ENCODE peak calls at places on chromosomes 5 and 9, in six cellular contexts. One of them, this sample, is unnamed.

GRCh38 chr9:100307061-100307460 is 45.7 kb downstream of the TEX10 start:
- DNase-seq in A549: no peak
- DNase-seq in sigmoid colon: no peak
- DNase-seq in transverse colon: no peak
- DNase-seq in suprapubic skin: no peak
- DNase-seq in stomach: no peak
- DNase-seq in this sample: no peak

GRCh38 chr5:29039994-29040393 is 2001.6 kb upstream of the CDH9 start:
- DNase-seq in sigmoid colon: no peak
- DNase-seq in transverse colon: no peak
- DNase-seq in suprapubic skin: no peak
- DNase-seq in stomach: no peak
- DNase-seq in A549: no peak
- DNase-seq in this sample: no peak

GRCh38 chr9:34990908-34991832 is 1.6 kb downstream of the DNAJB5 start:
- DNase-seq in suprapubic skin: peak; percentile 62
- DNase-seq in A549: no peak
- DNase-seq in stomach: no peak
- DNase-seq in transverse colon: no peak
- DNase-seq in sigmoid colon: no peak
- DNase-seq in this sample: no peak

GRCh38 chr5:56183507-56183906 is 49.6 kb downstream of the ANKRD55 start:
- DNase-seq in transverse colon: no peak
- DNase-seq in stomach: no peak
- DNase-seq in A549: peak; percentile 66
- DNase-seq in sigmoid colon: no peak
- DNase-seq in suprapubic skin: no peak
- DNase-seq in this sample: no peak

GRCh38 chr5:5666076-5666365 is 243.5 kb downstream of the ICE1 start:
- DNase-seq in transverse colon: no peak
- DNase-seq in sigmoid colon: no peak
- DNase-seq in suprapubic skin: no peak
- DNase-seq in A549: no peak
- DNase-seq in stomach: no peak
- DNase-seq in this sample: no peak

GRCh38 chr9:110330484-110331115 is 7.1 kb downstream of the TXNDC8 start:
- DNase-seq in stomach: no peak
- DNase-seq in transverse colon: no peak
- DNase-seq in A549: no peak
- DNase-seq in sigmoid colon: no peak
- DNase-seq in suprapubic skin: no peak
- DNase-seq in this sample: no peak

GRCh38 chr5:140295414-140295813 is 7.5 kb downstream of the PFDN1 start:
- DNase-seq in suprapubic skin: no peak
- DNase-seq in transverse colon: peak; percentile 27
- DNase-seq in A549: peak; percentile 61
- DNase-seq in sigmoid colon: peak; percentile 77
- DNase-seq in stomach: peak; percentile 37
- DNase-seq in this sample: peak; percentile 70

GRCh38 chr9:132792547-132792946 is 85.5 kb downstream of the AK8 start:
- DNase-seq in stomach: no peak
- DNase-seq in suprapubic skin: peak; percentile 69
- DNase-seq in transverse colon: no peak
- DNase-seq in A549: no peak
- DNase-seq in sigmoid colon: peak; percentile 37
- DNase-seq in this sample: no peak

GRCh38 chr5:60036539-60036938 is 143.0 kb upstream of the PDE4D start:
- DNase-seq in transverse colon: no peak
- DNase-seq in A549: peak; percentile 12
- DNase-seq in stomach: no peak
- DNase-seq in suprapubic skin: no peak
- DNase-seq in sigmoid colon: no peak
- DNase-seq in this sample: no peak

GRCh38 chr5:149636861-149637246 is 55.6 kb downstream of the ARHGEF37 start:
- DNase-seq in stomach: no peak
- DNase-seq in suprapubic skin: no peak
- DNase-seq in A549: peak; percentile 70
- DNase-seq in sigmoid colon: peak; percentile 50
- DNase-seq in transverse colon: no peak
- DNase-seq in this sample: peak; percentile 89

GRCh38 chr9:129559506-129559881 is 61.4 kb downstream of the C9orf50 start:
- DNase-seq in suprapubic skin: no peak
- DNase-seq in stomach: no peak
- DNase-seq in sigmoid colon: no peak
- DNase-seq in transverse colon: no peak
- DNase-seq in A549: no peak
- DNase-seq in this sample: no peak
- H3K27ac ChIP-seq in suprapubic skin: no peak overlapping the region
- H3K27ac ChIP-seq in stomach: no peak overlapping the region
- H3K27ac ChIP-seq in sigmoid colon: no peak overlapping the region
- H3K27ac ChIP-seq in transverse colon: no peak overlapping the region
- H3K27ac ChIP-seq in A549: peak overlapping the region; percentile 98
- H3K27ac ChIP-seq in this sample: no peak overlapping the region

GRCh38 chr5:169803077-169803981 is 166.3 kb downstream of the DOCK2 start:
- DNase-seq in sigmoid colon: peak; percentile 84
- DNase-seq in suprapubic skin: no peak
- DNase-seq in A549: peak; percentile 55
- DNase-seq in transverse colon: peak; percentile 9
- DNase-seq in stomach: no peak
- DNase-seq in this sample: no peak
- TF ChIP-seq EP300 in sigmoid colon: no peak
- TF ChIP-seq EP300 in suprapubic skin: no peak
- TF ChIP-seq EP300 in A549: no peak
- TF ChIP-seq EP300 in transverse colon: no peak
- TF ChIP-seq EP300 in stomach: no peak
- TF ChIP-seq EP300 in this sample: no peak

GRCh38 chr5:122701640-122702523 is 73.0 kb upstream of the SNX2 start:
- DNase-seq in transverse colon: peak; percentile 9
- DNase-seq in A549: no peak
- DNase-seq in sigmoid colon: no peak
- DNase-seq in suprapubic skin: no peak
- DNase-seq in stomach: no peak
- DNase-seq in this sample: no peak
- TF ChIP-seq POLR2A in transverse colon: no peak
- TF ChIP-seq POLR2A in A549: no peak
- TF ChIP-seq POLR2A in sigmoid colon: no peak
- TF ChIP-seq POLR2A in suprapubic skin: no peak
- TF ChIP-seq POLR2A in stomach: no peak
- TF ChIP-seq POLR2A in this sample: no peak

GRCh38 chr5:139110526-139111168 is 87.5 kb downstream of the SIL1 start:
- DNase-seq in stomach: no peak
- DNase-seq in A549: no peak
- DNase-seq in sigmoid colon: no peak
- DNase-seq in suprapubic skin: no peak
- DNase-seq in transverse colon: no peak
- DNase-seq in this sample: no peak
- H3K27ac ChIP-seq in stomach: no peak overlapping the region
- H3K27ac ChIP-seq in A549: no peak overlapping the region
- H3K27ac ChIP-seq in sigmoid colon: no peak overlapping the region
- H3K27ac ChIP-seq in suprapubic skin: no peak overlapping the region
- H3K27ac ChIP-seq in transverse colon: no peak overlapping the region
- H3K27ac ChIP-seq in this sample: peak overlapping the region; percentile 6

GRCh38 chr9:78278177-78278777 is 18.6 kb upstream of the PSAT1 start:
- DNase-seq in stomach: no peak
- DNase-seq in sigmoid colon: no peak
- DNase-seq in transverse colon: no peak
- DNase-seq in A549: no peak
- DNase-seq in suprapubic skin: no peak
- DNase-seq in this sample: no peak

GRCh38 chr9:78286946-78287388 is 10.0 kb upstream of the PSAT1 start:
- DNase-seq in suprapubic skin: no peak
- DNase-seq in A549: no peak
- DNase-seq in transverse colon: no peak
- DNase-seq in sigmoid colon: no peak
- DNase-seq in stomach: no peak
- DNase-seq in this sample: no peak

GRCh38 chr9:78286125-78286524 is 10.8 kb upstream of the PSAT1 start:
- DNase-seq in stomach: no peak
- DNase-seq in suprapubic skin: no peak
- DNase-seq in transverse colon: no peak
- DNase-seq in A549: no peak
- DNase-seq in sigmoid colon: no peak
- DNase-seq in this sample: no peak

GRCh38 chr9:78278801-78279200 is 18.1 kb upstream of the PSAT1 start:
- DNase-seq in transverse colon: no peak
- DNase-seq in stomach: no peak
- DNase-seq in suprapubic skin: no peak
- DNase-seq in sigmoid colon: no peak
- DNase-seq in A549: no peak
- DNase-seq in this sample: no peak

GRCh38 chr9:78280982-78281668 is 15.8 kb upstream of the PSAT1 start:
- DNase-seq in transverse colon: peak; percentile 14
- DNase-seq in sigmoid colon: peak; percentile 84
- DNase-seq in stomach: peak; percentile 84
- DNase-seq in A549: no peak
- DNase-seq in suprapubic skin: no peak
- DNase-seq in this sample: peak; percentile 46
- TF ChIP-seq EP300 in transverse colon: no peak
- TF ChIP-seq EP300 in sigmoid colon: no peak
- TF ChIP-seq EP300 in stomach: no peak
- TF ChIP-seq EP300 in A549: no peak
- TF ChIP-seq EP300 in suprapubic skin: no peak
- TF ChIP-seq EP300 in this sample: peak; percentile 56

DNA sequence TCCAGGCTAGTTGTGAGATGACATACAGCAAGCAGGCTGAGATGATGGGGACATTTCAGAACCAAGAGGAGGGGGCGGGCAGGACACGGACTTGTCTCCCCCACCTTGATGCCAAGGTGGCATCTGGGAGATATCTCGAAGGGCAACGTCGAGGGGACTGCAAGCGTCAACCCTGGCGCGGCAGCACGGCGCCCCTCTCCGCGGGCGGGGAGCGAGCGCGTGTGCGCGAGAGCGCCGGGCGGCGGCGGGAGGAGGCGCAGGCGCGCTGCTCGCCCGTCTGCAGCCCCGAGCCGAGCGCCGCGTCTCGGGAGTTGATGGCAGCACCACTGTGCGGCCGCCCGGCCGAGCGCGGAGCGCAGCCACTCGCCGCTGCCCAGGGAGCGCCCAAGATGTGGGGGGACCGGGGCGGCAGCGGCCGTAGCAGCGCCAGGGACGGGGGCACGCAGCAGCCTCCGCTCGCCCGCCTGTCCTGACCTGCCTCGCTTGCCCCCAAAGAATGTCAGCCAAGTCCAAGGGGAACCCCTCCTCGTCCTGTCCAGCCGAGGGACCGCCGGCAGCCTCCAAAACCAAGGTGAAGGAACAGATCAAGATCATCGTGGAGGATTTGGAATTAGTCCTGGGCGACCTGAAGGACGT is at the start of gene PRR16:
- DNase-seq in A549: peak; percentile 23
- DNase-seq in stomach: peak; percentile 28
- DNase-seq in transverse colon: peak; percentile 13
- DNase-seq in sigmoid colon: peak; percentile 64
- DNase-seq in suprapubic skin: peak; percentile 78
- DNase-seq in this sample: no peak
- TF ChIP-seq POLR2A in A549: no peak
- TF ChIP-seq POLR2A in stomach: no peak
- TF ChIP-seq POLR2A in transverse colon: no peak
- TF ChIP-seq POLR2A in sigmoid colon: no peak
- TF ChIP-seq POLR2A in suprapubic skin: no peak
- TF ChIP-seq POLR2A in this sample: no peak